ENCODE peak calls at places on chromosomes 1 and 21, in four cellular contexts. K, I, R and A are unnamed samples.

GRCh38 chr1:22039594-22040347 is 12.7 kb upstream of the CDC42 start:
- DNase-seq in K (peak), I (no peak), R (peak), A (peak)

GRCh38 chr1:29798699-29799566 is 562.6 kb downstream of the PTPRU start:
- DNase-seq in I (no peak), R (no peak), K (no peak), A (no peak)

GRCh38 chr1:27306892-27307850 is 14.8 kb upstream of the TMEM222 start:
- DNase-seq in I (peak), K (peak), R (no peak), A (peak)

GRCh38 chr1:149885364-149886111 is 13.8 kb upstream of the BOLA1 start:
- DNase-seq in I (peak), R (peak), K (peak), A (peak)

GRCh38 chr1:94617139-94617805 is 75.7 kb upstream of the F3 start:
- DNase-seq in I (no peak), R (no peak), K (no peak), A (no peak)

GRCh38 chr1:25875154-25875855 is at the start of gene PAQR7:
- DNase-seq in I (peak), K (peak), R (no peak), A (peak)

GRCh38 chr1:198007687-198008627 is 90.8 kb downstream of the LHX9 start:
- DNase-seq in R (no peak), K (no peak), I (no peak), A (no peak)

GRCh38 chr1:243325305-243325890 is 69.6 kb downstream of the SDCCAG8 start:
- DNase-seq in I (peak), R (no peak), K (peak), A (no peak)

GRCh38 chr1:217078010-217078704 is 354.9 kb upstream of the ESRRG start:
- DNase-seq in I (no peak), K (no peak), R (no peak), A (no peak)

GRCh38 chr1:41662656-41663437 is 178.4 kb upstream of the EDN2 start:
- DNase-seq in I (no peak), R (no peak), K (no peak), A (peak)

GRCh38 chr1:21939650-21940374 is 2.7 kb upstream of the HSPG2 start:
- DNase-seq in R (no peak), K (no peak), I (peak), A (no peak)

GRCh38 chr1:26337625-26338024 is 16.3 kb downstream of the CRYBG2 start:
- DNase-seq in K (no peak), R (no peak), I (no peak), A (no peak)

GRCh38 chr1:48026275-48026674 is 29.1 kb upstream of the TRABD2B start:
- DNase-seq in I (no peak), K (no peak), R (no peak), A (no peak)

GRCh38 chr1:57576750-57577149 is 152.9 kb upstream of the DAB1 start:
- DNase-seq in K (no peak), I (peak), R (no peak), A (no peak)

DNA sequence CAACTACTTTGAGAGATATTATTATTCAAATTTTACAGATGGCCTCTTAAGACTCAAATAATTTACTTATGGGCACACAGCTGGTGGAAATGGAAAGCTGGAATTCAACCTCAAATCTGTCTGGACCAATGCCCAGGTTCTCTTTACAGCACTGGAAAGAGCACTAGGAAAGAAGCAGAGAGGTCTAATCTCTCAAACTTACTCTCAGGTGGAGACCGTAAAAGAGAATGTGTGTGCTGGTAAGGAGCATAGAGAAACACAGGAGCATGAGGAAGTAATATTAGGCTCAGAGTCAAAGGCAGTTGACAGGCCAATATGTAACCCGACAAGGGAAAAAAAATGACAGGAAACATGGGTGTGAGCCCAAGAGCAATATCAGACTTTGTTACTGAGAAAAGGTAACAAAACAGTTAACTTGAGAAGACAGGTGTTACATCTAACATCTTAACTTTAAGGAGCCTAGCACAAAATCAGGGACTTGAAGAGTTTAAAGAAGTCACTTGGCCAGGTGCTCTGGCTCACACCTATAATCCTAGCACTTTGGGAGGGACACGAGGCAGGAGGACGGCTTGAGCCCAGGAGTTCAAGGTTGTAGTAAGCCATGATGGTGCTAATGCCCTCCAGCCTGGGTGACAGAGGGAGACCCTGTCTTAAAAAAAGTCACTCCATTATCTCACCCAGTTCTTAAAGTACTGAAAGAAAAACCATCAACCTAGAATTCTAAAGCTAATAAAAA is 20.7 kb downstream of the PPP1R15B start:
- DNase-seq in R (no peak), I (no peak), K (no peak), A (no peak)
- TF ChIP-seq USF2 in R (no peak), I (no peak), K (no peak), A (no peak)

DNA sequence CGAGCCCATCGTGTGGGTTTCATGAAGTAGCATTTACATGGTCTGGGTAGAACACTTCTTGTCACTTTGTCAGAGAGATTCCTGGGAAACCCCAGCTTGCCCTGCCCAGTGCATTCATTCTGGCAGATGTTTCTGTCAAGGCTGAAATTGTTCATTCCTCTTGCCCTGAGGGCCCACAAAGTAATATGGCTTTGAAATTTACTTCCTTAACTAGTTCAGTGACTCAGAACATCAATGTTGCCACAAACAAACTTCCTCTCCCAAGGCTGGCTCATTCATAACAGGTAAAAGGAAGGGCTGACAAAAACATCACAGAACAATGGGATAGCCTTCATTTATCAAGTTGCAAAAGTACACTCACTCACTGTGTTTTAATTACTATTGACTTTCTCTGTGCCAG is 5.0 kb upstream of the KIAA0040 start:
- DNase-seq in R (no peak), K (no peak), I (no peak), A (no peak)
- TF ChIP-seq TCF7 in R (no peak), K (no peak), I (no peak), A (no peak)

GRCh38 chr1:34101151-34101550 is 63.9 kb downstream of the CSMD2 start:
- DNase-seq in R (no peak), I (no peak), K (no peak), A (no peak)
- TF ChIP-seq USF2 in R (no peak), I (no peak), K (no peak), A (no peak)

GRCh38 chr1:155910621-155911121 is 478 bp downstream of the RIT1 start:
- DNase-seq in K (peak), R (no peak), I (no peak), A (peak)

GRCh38 chr1:155913969-155914757 is 3.0 kb upstream of the RIT1 start:
- DNase-seq in I (no peak), K (no peak), R (no peak), A (no peak)

GRCh38 chr1:155911156-155912055 is at the start of gene RIT1:
- DNase-seq in R (peak), K (peak), I (peak), A (peak)

GRCh38 chr1:155912056-155912536 is 947 bp upstream of the RIT1 start:
- DNase-seq in K (no peak), R (no peak), I (no peak), A (no peak)

GRCh38 chr1:155909894-155910293 is 1.3 kb downstream of the RIT1 start:
- DNase-seq in I (no peak), R (no peak), K (no peak), A (no peak)
- TF ChIP-seq TCF7 in I (no peak), R (no peak), K (no peak), A (no peak)

DNA sequence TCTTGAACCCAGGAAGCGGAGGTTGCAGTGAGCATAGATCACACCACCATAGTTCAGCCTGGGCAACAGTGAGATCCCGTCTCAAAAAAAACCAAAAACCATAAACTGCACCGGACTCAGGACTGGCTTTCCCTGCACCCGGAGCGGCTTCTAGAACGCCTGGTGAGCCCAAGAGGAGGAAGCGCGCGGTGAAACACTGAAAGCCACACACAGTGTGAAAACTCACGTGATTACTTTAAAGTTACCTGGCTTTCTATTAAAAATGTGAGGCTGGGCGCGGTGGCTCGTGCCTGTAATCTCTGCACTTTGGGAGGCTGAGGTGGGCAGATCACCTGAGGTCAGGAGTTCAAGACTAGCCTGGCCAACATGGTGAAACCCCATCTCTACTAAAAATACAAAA is 7.0 kb upstream of the TRAPPC10 start:
- DNase-seq in K (no peak), I (no peak), R (no peak), A (no peak)
- TF ChIP-seq USF2 in K (no peak), I (no peak), R (no peak), A (no peak)

GRCh38 chr21:15993951-15994350 is 264.2 kb downstream of the USP25 start:
- DNase-seq in R (no peak), I (no peak), K (no peak), A (no peak)

GRCh38 chr21:15986277-15986676 is 256.5 kb downstream of the USP25 start:
- DNase-seq in K (no peak), I (no peak), R (no peak), A (no peak)

GRCh38 chr21:15992171-15992570 is 262.4 kb downstream of the USP25 start:
- DNase-seq in I (no peak), K (no peak), R (no peak), A (no peak)
- TF ChIP-seq TCF7 in I (no peak), K (no peak), R (no peak), A (no peak)

GRCh38 chr1:17315542-17316130 is 7.6 kb downstream of the PADI4 start:
- DNase-seq in I (no peak), K (no peak), R (no peak), A (peak)
- TF ChIP-seq USF2 in I (no peak), K (no peak), R (no peak), A (no peak)

GRCh38 chr1:88730995-88731394 is 46.9 kb downstream of the PKN2 start:
- DNase-seq in K (no peak), R (no peak), I (no peak), A (no peak)
- TF ChIP-seq TCF7 in K (no peak), R (no peak), I (no peak), A (no peak)

GRCh38 chr1:4702464-4702863 is 48.1 kb downstream of the AJAP1 start:
- DNase-seq in K (no peak), I (no peak), R (no peak), A (no peak)

GRCh38 chr1:4699724-4700301 is 45.4 kb downstream of the AJAP1 start:
- DNase-seq in R (no peak), I (no peak), K (no peak), A (no peak)

GRCh38 chr1:4702927-4703326 is 48.5 kb downstream of the AJAP1 start:
- DNase-seq in K (no peak), I (no peak), R (no peak), A (no peak)

GRCh38 chr1:4700801-4701200 is 46.4 kb downstream of the AJAP1 start:
- DNase-seq in I (no peak), R (no peak), K (no peak), A (no peak)

GRCh38 chr1:4701276-4701675 is 46.9 kb downstream of the AJAP1 start:
- DNase-seq in I (no peak), K (no peak), R (no peak), A (no peak)
- TF ChIP-seq USF2 in I (no peak), K (no peak), R (no peak), A (no peak)

GRCh38 chr21:36434144-36434543 is 45.8 kb downstream of the CLDN14 start:
- DNase-seq in I (no peak), R (no peak), K (no peak), A (no peak)

GRCh38 chr21:36441715-36442114 is 38.2 kb downstream of the CLDN14 start:
- DNase-seq in R (no peak), K (no peak), I (no peak), A (no peak)

GRCh38 chr21:36437745-36438128 is 42.2 kb downstream of the CLDN14 start:
- DNase-seq in I (no peak), R (no peak), K (peak), A (no peak)

GRCh38 chr21:36433011-36433709 is 46.8 kb downstream of the CLDN14 start:
- DNase-seq in R (no peak), K (no peak), I (no peak), A (no peak)

GRCh38 chr21:36436829-36437744 is 42.8 kb downstream of the CLDN14 start:
- DNase-seq in I (no peak), K (no peak), R (no peak), A (no peak)
- TF ChIP-seq TCF7 in I (no peak), K (no peak), R (no peak), A (no peak)